ENCODE peak calls at places on chromosome X, in nine cellular contexts. One of them, this sample, is unnamed.
A peak's percentile ranks its signal among the peaks of the same experiment; 100 is the strongest.

GRCh38 chrX:2385224-2385623 is 115.6 kb downstream of the DHRSX start:
- DNase-seq in RPMI8226: no peak
- DNase-seq in progenitor cell of endocrine pancreas: no peak
- DNase-seq in ELF-1: no peak
- DNase-seq in endothelial cell: no peak
- DNase-seq in stromal cell of bone marrow: peak; percentile 58
- DNase-seq in fibroblast of pulmonary artery: peak; percentile 75
- DNase-seq in thoracic aorta: no peak
- DNase-seq in SW 1271: no peak
- DNase-seq in this sample: no peak

GRCh38 chrX:72238721-72239475 is at the start of gene ERCC6L:
- DNase-seq in RPMI8226: peak; percentile 82
- DNase-seq in progenitor cell of endocrine pancreas: peak; percentile 74
- DNase-seq in ELF-1: peak; percentile 98
- DNase-seq in endothelial cell: peak; percentile 81
- DNase-seq in stromal cell of bone marrow: peak; percentile 66
- DNase-seq in fibroblast of pulmonary artery: peak; percentile 86
- DNase-seq in thoracic aorta: peak; percentile 38
- DNase-seq in SW 1271: peak; percentile 42
- DNase-seq in this sample: peak; percentile 85

GRCh38 chrX:102765217-102765616 is 44.7 kb downstream of the GPRASP3 start:
- DNase-seq in RPMI8226: no peak
- DNase-seq in progenitor cell of endocrine pancreas: no peak
- DNase-seq in ELF-1: no peak
- DNase-seq in endothelial cell: no peak
- DNase-seq in stromal cell of bone marrow: peak; percentile 75
- DNase-seq in fibroblast of pulmonary artery: peak; percentile 88
- DNase-seq in thoracic aorta: no peak
- DNase-seq in SW 1271: peak; percentile 0
- DNase-seq in this sample: no peak

GRCh38 chrX:54495814-54496516 is at the start of gene FGD1:
- DNase-seq in RPMI8226: peak; percentile 31
- DNase-seq in progenitor cell of endocrine pancreas: peak; percentile 44
- DNase-seq in ELF-1: peak; percentile 85
- DNase-seq in endothelial cell: peak; percentile 55
- DNase-seq in stromal cell of bone marrow: peak; percentile 24
- DNase-seq in fibroblast of pulmonary artery: peak; percentile 57
- DNase-seq in thoracic aorta: no peak
- DNase-seq in SW 1271: no peak
- DNase-seq in this sample: peak; percentile 11

GRCh38 chrX:118530537-118530936 is 34.9 kb downstream of the DOCK11 start:
- DNase-seq in RPMI8226: no peak
- DNase-seq in progenitor cell of endocrine pancreas: no peak
- DNase-seq in ELF-1: no peak
- DNase-seq in endothelial cell: no peak
- DNase-seq in stromal cell of bone marrow: peak; percentile 52
- DNase-seq in fibroblast of pulmonary artery: peak; percentile 47
- DNase-seq in thoracic aorta: no peak
- DNase-seq in SW 1271: no peak
- DNase-seq in this sample: no peak

GRCh38 chrX:2974946-2975345 is 31.4 kb upstream of the ARSH start:
- DNase-seq in RPMI8226: no peak
- DNase-seq in progenitor cell of endocrine pancreas: no peak
- DNase-seq in ELF-1: no peak
- DNase-seq in endothelial cell: no peak
- DNase-seq in stromal cell of bone marrow: peak; percentile 49
- DNase-seq in fibroblast of pulmonary artery: peak; percentile 8
- DNase-seq in thoracic aorta: no peak
- DNase-seq in SW 1271: no peak
- DNase-seq in this sample: no peak

GRCh38 chrX:73266766-73267165 is 52.1 kb upstream of the NAP1L2 start:
- DNase-seq in RPMI8226: no peak
- DNase-seq in progenitor cell of endocrine pancreas: no peak
- DNase-seq in ELF-1: no peak
- DNase-seq in endothelial cell: no peak
- DNase-seq in stromal cell of bone marrow: no peak
- DNase-seq in fibroblast of pulmonary artery: no peak
- DNase-seq in thoracic aorta: no peak
- DNase-seq in SW 1271: no peak
- DNase-seq in this sample: no peak

GRCh38 chrX:108735087-108735679 is 1.2 kb downstream of the IRS4 start:
- DNase-seq in RPMI8226: no peak
- DNase-seq in progenitor cell of endocrine pancreas: peak; percentile 34
- DNase-seq in ELF-1: peak; percentile 74
- DNase-seq in endothelial cell: no peak
- DNase-seq in stromal cell of bone marrow: no peak
- DNase-seq in fibroblast of pulmonary artery: no peak
- DNase-seq in thoracic aorta: no peak
- DNase-seq in SW 1271: no peak
- DNase-seq in this sample: no peak

GRCh38 chrX:8194216-8194615 is 23.1 kb upstream of the VCX2 start:
- DNase-seq in RPMI8226: no peak
- DNase-seq in progenitor cell of endocrine pancreas: no peak
- DNase-seq in ELF-1: no peak
- DNase-seq in endothelial cell: no peak
- DNase-seq in stromal cell of bone marrow: no peak
- DNase-seq in fibroblast of pulmonary artery: no peak
- DNase-seq in thoracic aorta: no peak
- DNase-seq in SW 1271: no peak
- DNase-seq in this sample: no peak

GRCh38 chrX:1507511-1508463 is 29.2 kb downstream of the P2RY8 start:
- DNase-seq in RPMI8226: peak; percentile 2
- DNase-seq in progenitor cell of endocrine pancreas: no peak
- DNase-seq in ELF-1: no peak
- DNase-seq in endothelial cell: no peak
- DNase-seq in stromal cell of bone marrow: no peak
- DNase-seq in fibroblast of pulmonary artery: no peak
- DNase-seq in thoracic aorta: no peak
- DNase-seq in SW 1271: no peak
- DNase-seq in this sample: no peak

GRCh38 chrX:22577181-22577580 is 304.5 kb downstream of the CBLL2 start:
- DNase-seq in RPMI8226: no peak
- DNase-seq in progenitor cell of endocrine pancreas: no peak
- DNase-seq in ELF-1: no peak
- DNase-seq in endothelial cell: no peak
- DNase-seq in stromal cell of bone marrow: peak; percentile 66
- DNase-seq in fibroblast of pulmonary artery: peak; percentile 24
- DNase-seq in thoracic aorta: no peak
- DNase-seq in SW 1271: no peak
- DNase-seq in this sample: no peak

GRCh38 chrX:48751343-48751742 is 10.2 kb upstream of the GLOD5 start:
- DNase-seq in RPMI8226: no peak
- DNase-seq in progenitor cell of endocrine pancreas: no peak
- DNase-seq in ELF-1: no peak
- DNase-seq in endothelial cell: no peak
- DNase-seq in stromal cell of bone marrow: no peak
- DNase-seq in fibroblast of pulmonary artery: no peak
- DNase-seq in thoracic aorta: no peak
- DNase-seq in SW 1271: no peak
- DNase-seq in this sample: no peak

GRCh38 chrX:71814123-71814912 is 51.2 kb downstream of the CXorf49B start:
- DNase-seq in RPMI8226: no peak
- DNase-seq in progenitor cell of endocrine pancreas: no peak
- DNase-seq in ELF-1: no peak
- DNase-seq in endothelial cell: no peak
- DNase-seq in stromal cell of bone marrow: no peak
- DNase-seq in fibroblast of pulmonary artery: no peak
- DNase-seq in thoracic aorta: no peak
- DNase-seq in SW 1271: no peak
- DNase-seq in this sample: no peak

GRCh38 chrX:13649823-13650222 is 3.1 kb upstream of the TCEANC start:
- DNase-seq in RPMI8226: no peak
- DNase-seq in progenitor cell of endocrine pancreas: no peak
- DNase-seq in ELF-1: no peak
- DNase-seq in endothelial cell: no peak
- DNase-seq in stromal cell of bone marrow: no peak
- DNase-seq in fibroblast of pulmonary artery: peak; percentile 28
- DNase-seq in thoracic aorta: no peak
- DNase-seq in SW 1271: no peak
- DNase-seq in this sample: no peak

GRCh38 chrX:47138171-47138570 is 6.3 kb downstream of the NDUFB11 start:
- DNase-seq in RPMI8226: no peak
- DNase-seq in progenitor cell of endocrine pancreas: no peak
- DNase-seq in ELF-1: no peak
- DNase-seq in endothelial cell: no peak
- DNase-seq in stromal cell of bone marrow: no peak
- DNase-seq in fibroblast of pulmonary artery: no peak
- DNase-seq in thoracic aorta: no peak
- DNase-seq in SW 1271: no peak
- DNase-seq in this sample: no peak

GRCh38 chrX:85004255-85004654 is 578 bp downstream of the APOOL start:
- DNase-seq in RPMI8226: no peak
- DNase-seq in progenitor cell of endocrine pancreas: no peak
- DNase-seq in ELF-1: no peak
- DNase-seq in endothelial cell: no peak
- DNase-seq in stromal cell of bone marrow: no peak
- DNase-seq in fibroblast of pulmonary artery: peak; percentile 8
- DNase-seq in thoracic aorta: no peak
- DNase-seq in SW 1271: no peak
- DNase-seq in this sample: no peak

GRCh38 chrX:145393702-145394235 is 146.5 kb downstream of the SPANXN1 start:
- DNase-seq in RPMI8226: peak; percentile 11
- DNase-seq in progenitor cell of endocrine pancreas: no peak
- DNase-seq in ELF-1: peak; percentile 45
- DNase-seq in endothelial cell: no peak
- DNase-seq in stromal cell of bone marrow: no peak
- DNase-seq in fibroblast of pulmonary artery: no peak
- DNase-seq in thoracic aorta: no peak
- DNase-seq in SW 1271: no peak
- DNase-seq in this sample: no peak

GRCh38 chrX:16839852-16840460 is 30.2 kb downstream of the RBBP7 start:
- DNase-seq in RPMI8226: no peak
- DNase-seq in progenitor cell of endocrine pancreas: no peak
- DNase-seq in ELF-1: peak; percentile 46
- DNase-seq in endothelial cell: no peak
- DNase-seq in stromal cell of bone marrow: peak; percentile 26
- DNase-seq in fibroblast of pulmonary artery: peak; percentile 81
- DNase-seq in thoracic aorta: no peak
- DNase-seq in SW 1271: no peak
- DNase-seq in this sample: no peak

GRCh38 chrX:15206306-15206705 is 63.6 kb downstream of the ASB9 start:
- DNase-seq in RPMI8226: peak; percentile 3
- DNase-seq in progenitor cell of endocrine pancreas: no peak
- DNase-seq in ELF-1: no peak
- DNase-seq in endothelial cell: no peak
- DNase-seq in stromal cell of bone marrow: no peak
- DNase-seq in fibroblast of pulmonary artery: no peak
- DNase-seq in thoracic aorta: no peak
- DNase-seq in SW 1271: no peak
- DNase-seq in this sample: no peak

GRCh38 chrX:11257290-11257689 is 35.9 kb upstream of the AMELX start:
- DNase-seq in RPMI8226: no peak
- DNase-seq in progenitor cell of endocrine pancreas: no peak
- DNase-seq in ELF-1: no peak
- DNase-seq in endothelial cell: no peak
- DNase-seq in stromal cell of bone marrow: no peak
- DNase-seq in fibroblast of pulmonary artery: no peak
- DNase-seq in thoracic aorta: no peak
- DNase-seq in SW 1271: no peak
- DNase-seq in this sample: no peak

GRCh38 chrX:105564536-105564935 is 257.8 kb upstream of the NRK start:
- DNase-seq in RPMI8226: no peak
- DNase-seq in progenitor cell of endocrine pancreas: no peak
- DNase-seq in ELF-1: no peak
- DNase-seq in endothelial cell: no peak
- DNase-seq in stromal cell of bone marrow: peak; percentile 67
- DNase-seq in fibroblast of pulmonary artery: peak; percentile 78
- DNase-seq in thoracic aorta: no peak
- DNase-seq in SW 1271: no peak
- DNase-seq in this sample: no peak

GRCh38 chrX:10022273-10022541 is 55.0 kb downstream of the CLDN34 start:
- DNase-seq in RPMI8226: no peak
- DNase-seq in progenitor cell of endocrine pancreas: no peak
- DNase-seq in ELF-1: no peak
- DNase-seq in endothelial cell: no peak
- DNase-seq in stromal cell of bone marrow: no peak
- DNase-seq in fibroblast of pulmonary artery: no peak
- DNase-seq in thoracic aorta: no peak
- DNase-seq in SW 1271: no peak
- DNase-seq in this sample: no peak

GRCh38 chrX:24443943-24444342 is 21.1 kb upstream of the PDK3 start:
- DNase-seq in RPMI8226: no peak
- DNase-seq in progenitor cell of endocrine pancreas: no peak
- DNase-seq in ELF-1: no peak
- DNase-seq in endothelial cell: no peak
- DNase-seq in stromal cell of bone marrow: no peak
- DNase-seq in fibroblast of pulmonary artery: no peak
- DNase-seq in thoracic aorta: no peak
- DNase-seq in SW 1271: no peak
- DNase-seq in this sample: no peak

GRCh38 chrX:154064637-154065435 is 32.7 kb downstream of the MECP2 start:
- DNase-seq in RPMI8226: no peak
- DNase-seq in progenitor cell of endocrine pancreas: no peak
- DNase-seq in ELF-1: peak; percentile 45
- DNase-seq in endothelial cell: no peak
- DNase-seq in stromal cell of bone marrow: no peak
- DNase-seq in fibroblast of pulmonary artery: no peak
- DNase-seq in thoracic aorta: no peak
- DNase-seq in SW 1271: no peak
- DNase-seq in this sample: no peak

GRCh38 chrX:20530319-20530979 is 263.7 kb upstream of the RPS6KA3 start:
- DNase-seq in RPMI8226: peak; percentile 54
- DNase-seq in progenitor cell of endocrine pancreas: peak; percentile 59
- DNase-seq in ELF-1: peak; percentile 74
- DNase-seq in endothelial cell: peak; percentile 58
- DNase-seq in stromal cell of bone marrow: peak; percentile 66
- DNase-seq in fibroblast of pulmonary artery: peak; percentile 67
- DNase-seq in thoracic aorta: no peak
- DNase-seq in SW 1271: no peak
- DNase-seq in this sample: no peak

GRCh38 chrX:40867352-40867751 is 132.0 kb upstream of the MED14 start:
- DNase-seq in RPMI8226: no peak
- DNase-seq in progenitor cell of endocrine pancreas: no peak
- DNase-seq in ELF-1: no peak
- DNase-seq in endothelial cell: no peak
- DNase-seq in stromal cell of bone marrow: no peak
- DNase-seq in fibroblast of pulmonary artery: peak; percentile 57
- DNase-seq in thoracic aorta: no peak
- DNase-seq in SW 1271: peak; percentile 1
- DNase-seq in this sample: no peak

GRCh38 chrX:54248309-54248708 is 65.3 kb upstream of the FAM120C start:
- DNase-seq in RPMI8226: peak; percentile 24
- DNase-seq in progenitor cell of endocrine pancreas: no peak
- DNase-seq in ELF-1: no peak
- DNase-seq in endothelial cell: no peak
- DNase-seq in stromal cell of bone marrow: peak; percentile 5
- DNase-seq in fibroblast of pulmonary artery: peak; percentile 45
- DNase-seq in thoracic aorta: no peak
- DNase-seq in SW 1271: no peak
- DNase-seq in this sample: no peak

This sample was measured in GM18507.